ENCODE peak calls at places on chromosome 20, in five cellular contexts. B, G, O, E and X are unnamed samples.

GRCh38 chr20:19936801-19937583 is 80.2 kb upstream of the NAA20 start:
- DNase-seq in B (peak), G (no peak), O (peak), E (no peak), X (no peak)

GRCh38 chr20:50712771-50713676 is 18.4 kb upstream of the PARD6B start:
- DNase-seq in B (no peak), G (no peak), O (no peak), E (no peak), X (no peak)

GRCh38 chr20:10565191-10565921 is 108.4 kb downstream of the JAG1 start:
- DNase-seq in B (no peak), G (peak), O (peak), E (no peak), X (no peak)

GRCh38 chr20:38226553-38226952 is 34.0 kb downstream of the KIAA1755 start:
- DNase-seq in B (no peak), G (no peak), O (no peak), E (no peak), X (no peak)

GRCh38 chr20:50317116-50317515 is 126.5 kb downstream of the CEBPB start:
- DNase-seq in B (no peak), G (no peak), O (no peak), E (no peak), X (no peak)

GRCh38 chr20:46216770-46217464 is 91.4 kb downstream of the CDH22 start:
- DNase-seq in B (no peak), G (no peak), O (no peak), E (no peak), X (no peak)

GRCh38 chr20:52078289-52078688 is 113.3 kb downstream of the ZFP64 start:
- DNase-seq in B (no peak), G (no peak), O (no peak), E (no peak), X (no peak)

GRCh38 chr20:37516697-37517370 is 4.2 kb upstream of the NNAT start:
- DNase-seq in B (no peak), G (no peak), O (no peak), E (no peak), X (no peak)

GRCh38 chr20:45406260-45407066 is 1.6 kb upstream of the DBNDD2 start:
- DNase-seq in B (peak), G (peak), O (peak), E (peak), X (no peak)

GRCh38 chr20:63731410-63731809 is 5.1 kb upstream of the LIME1 start:
- DNase-seq in B (no peak), G (no peak), O (no peak), E (no peak), X (no peak)

GRCh38 chr20:35601990-35602389 is 13.6 kb upstream of the SPAG4 start:
- DNase-seq in B (no peak), G (no peak), O (no peak), E (no peak), X (no peak)

GRCh38 chr20:64110411-64111068 is 3.2 kb upstream of the NPBWR2 start:
- DNase-seq in B (no peak), G (no peak), O (peak), E (no peak), X (no peak)